ENCODE peak calls at places on chromosomes 5 and 9, in six cellular contexts. S, F, B, O, H and I are unnamed samples.

GRCh38 chr9:95772320-95773060 is 103.0 kb upstream of the ERCC6L2 start:
- DNase-seq in H (peak), O (peak), S (no peak), B (no peak), F (peak), I (peak)

GRCh38 chr9:80074439-80074838 is 502.7 kb downstream of the TLE4 start:
- DNase-seq in B (no peak), S (no peak), H (no peak), F (no peak), O (no peak), I (no peak)

GRCh38 chr5:14557203-14557725 is 24.3 kb upstream of the OTULINL start:
- DNase-seq in F (peak), S (no peak), B (no peak), O (no peak), H (no peak), I (no peak)

GRCh38 chr9:110926828-110927227 is 111.4 kb downstream of the LPAR1 start:
- DNase-seq in H (no peak), S (no peak), B (no peak), O (no peak), F (no peak), I (no peak)

GRCh38 chr9:112526973-112527372 is 40.3 kb downstream of the KIAA1958 start:
- DNase-seq in S (no peak), F (no peak), O (no peak), B (no peak), H (no peak), I (no peak)

GRCh38 chr5:142571351-142571750 is 114.5 kb downstream of the FGF1 start:
- DNase-seq in O (no peak), H (no peak), S (no peak), B (no peak), F (no peak), I (no peak)

GRCh38 chr5:134114886-134115805 is 665 bp downstream of the TCF7 start:
- DNase-seq in F (peak), S (peak), B (peak), H (no peak), O (no peak), I (peak)

GRCh38 chr9:18689881-18690280 is 215.9 kb downstream of the ADAMTSL1 start:
- DNase-seq in B (no peak), O (peak), F (no peak), H (no peak), S (no peak), I (no peak)

GRCh38 chr5:110333384-110333783 is 393.1 kb downstream of the TMEM232 start:
- DNase-seq in B (no peak), H (no peak), F (no peak), O (no peak), S (no peak), I (peak)

GRCh38 chr5:1417586-1418225 is 27.5 kb downstream of the SLC6A3 start:
- DNase-seq in H (no peak), S (no peak), B (no peak), O (no peak), F (peak), I (no peak)

GRCh38 chr5:168874713-168875380 is 295.7 kb upstream of the PANK3 start:
- DNase-seq in H (no peak), F (no peak), S (no peak), B (no peak), O (no peak), I (peak)

GRCh38 chr5:646396-647201 is 34.5 kb downstream of the CEP72 start:
- DNase-seq in B (no peak), S (no peak), H (no peak), F (peak), O (no peak), I (no peak)

DNA sequence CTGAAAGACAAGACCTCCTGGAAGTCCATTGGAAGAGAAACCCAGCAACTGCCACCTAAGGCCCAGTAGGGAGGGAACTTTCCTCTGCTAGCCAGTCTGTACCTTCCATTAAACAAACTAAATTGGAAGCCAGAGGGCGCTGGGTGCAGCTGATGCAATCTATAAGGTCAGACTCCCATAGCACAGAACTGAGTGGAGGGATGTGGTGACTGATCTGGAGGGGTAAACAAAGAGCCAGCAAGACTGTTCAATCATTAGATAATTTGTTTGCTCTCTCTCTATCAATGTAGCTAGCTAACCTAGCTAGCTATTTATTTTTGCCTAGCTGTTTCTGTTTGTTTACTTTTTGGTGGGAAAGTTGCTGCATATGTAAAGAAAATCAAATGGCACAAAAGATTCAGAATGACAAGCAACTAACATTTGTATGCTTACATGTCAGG is 291.8 kb upstream of the DAB2 start:
- DNase-seq in O (no peak), S (peak), H (peak), B (peak), F (no peak), I (peak)
- TF ChIP-seq CTCF in O (peak), S (peak), H (peak), B (peak), F (peak), I (peak)

GRCh38 chr9:133852476-133852875 is 114.3 kb upstream of the SARDH start:
- DNase-seq in F (no peak), S (no peak), H (no peak), O (no peak), B (no peak), I (no peak)

GRCh38 chr9:133854785-133855184 is 116.6 kb upstream of the SARDH start:
- DNase-seq in S (no peak), O (no peak), H (no peak), F (no peak), B (no peak), I (no peak)

GRCh38 chr9:133854048-133854447 is 115.9 kb upstream of the SARDH start:
- DNase-seq in O (no peak), B (no peak), H (no peak), S (no peak), F (no peak), I (no peak)

GRCh38 chr9:133851693-133852092 is 113.5 kb upstream of the SARDH start:
- DNase-seq in S (no peak), F (no peak), B (no peak), O (no peak), H (no peak), I (no peak)

DNA sequence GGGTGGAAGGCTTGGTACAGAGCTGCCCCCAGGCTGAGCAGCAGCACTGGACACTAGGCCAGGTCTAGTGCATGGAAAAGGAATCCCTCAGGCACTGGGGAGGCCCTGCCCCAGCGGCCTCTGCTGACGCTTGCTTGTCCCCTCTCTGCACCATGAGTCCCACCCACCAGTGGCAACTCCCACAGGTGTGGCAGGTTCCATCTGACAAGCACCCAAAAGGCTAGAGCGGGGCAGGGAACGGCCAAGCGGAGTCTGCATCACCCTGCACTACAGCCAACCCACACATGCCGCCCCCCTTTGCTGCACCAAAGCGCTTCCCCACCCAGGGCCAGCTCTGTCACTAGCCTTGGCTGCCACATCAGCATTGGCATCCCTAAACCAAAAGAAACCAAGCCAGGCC is 115.2 kb upstream of the SARDH start:
- DNase-seq in O (no peak), H (no peak), B (no peak), S (no peak), F (no peak), I (no peak)
- TF ChIP-seq CTCF in O (no peak), H (no peak), B (no peak), S (no peak), F (no peak), I (no peak)

DNA sequence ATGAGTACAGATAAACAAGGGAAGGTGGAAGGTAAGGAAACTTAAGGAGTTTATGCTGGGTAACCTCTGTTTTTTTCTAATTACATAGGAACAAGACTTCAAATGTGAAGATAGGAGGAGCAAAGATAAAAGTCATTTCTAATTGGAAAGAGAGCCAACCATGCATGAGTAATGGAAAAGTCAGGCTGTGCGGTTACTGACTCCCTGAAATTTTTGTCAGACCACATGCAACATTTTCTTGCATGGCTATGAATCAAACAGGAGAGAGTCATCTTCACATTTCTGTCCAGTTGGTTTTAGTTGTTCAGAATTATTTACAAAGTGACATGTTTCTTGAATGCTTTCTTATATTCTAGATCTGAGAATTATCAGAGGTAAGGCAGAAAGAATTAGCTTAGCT is 100.9 kb upstream of the PIK3R1 start:
- DNase-seq in F (no peak), S (no peak), B (no peak), O (peak), H (no peak), I (no peak)
- TF ChIP-seq CTCF in F (no peak), S (no peak), B (no peak), O (no peak), H (no peak), I (no peak)

GRCh38 chr5:33423018-33423630 is 17.6 kb upstream of the TARS1 start:
- DNase-seq in H (no peak), B (no peak), S (peak), F (no peak), O (no peak), I (no peak)
- TF ChIP-seq CTCF in H (peak), B (peak), S (peak), F (no peak), O (peak), I (peak)

DNA sequence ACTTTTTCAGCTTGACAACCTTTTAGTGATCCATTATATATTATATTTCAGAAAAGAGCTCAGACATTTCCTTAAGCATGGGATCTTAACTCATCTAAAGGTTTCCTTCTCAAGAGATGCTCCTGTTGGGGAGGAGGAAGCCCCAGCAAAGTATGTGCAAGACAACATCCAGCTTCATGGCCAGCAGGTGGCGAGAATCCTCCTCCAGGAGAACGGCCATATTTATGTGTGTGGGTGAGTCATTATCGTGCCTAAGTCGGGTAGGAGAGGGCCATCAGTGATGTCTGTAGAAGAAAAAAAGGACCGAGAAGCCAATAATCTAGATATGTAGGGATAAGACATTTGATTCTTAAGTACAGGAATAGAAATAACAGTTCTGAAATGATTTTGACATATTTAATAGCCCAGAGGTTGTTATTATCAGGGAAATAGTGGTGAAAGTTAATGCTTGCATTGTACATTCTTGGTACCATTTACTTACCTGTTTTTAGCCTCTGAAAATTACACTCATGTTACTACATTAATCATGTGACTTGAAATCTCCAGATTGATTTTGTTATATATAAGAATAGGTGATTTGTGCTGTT is 28.2 kb downstream of the MTRR start:
- DNase-seq in F (peak), O (peak), H (no peak), B (no peak), S (no peak), I (peak)
- TF ChIP-seq CTCF in F (no peak), O (peak), H (no peak), B (peak), S (no peak), I (peak)

DNA sequence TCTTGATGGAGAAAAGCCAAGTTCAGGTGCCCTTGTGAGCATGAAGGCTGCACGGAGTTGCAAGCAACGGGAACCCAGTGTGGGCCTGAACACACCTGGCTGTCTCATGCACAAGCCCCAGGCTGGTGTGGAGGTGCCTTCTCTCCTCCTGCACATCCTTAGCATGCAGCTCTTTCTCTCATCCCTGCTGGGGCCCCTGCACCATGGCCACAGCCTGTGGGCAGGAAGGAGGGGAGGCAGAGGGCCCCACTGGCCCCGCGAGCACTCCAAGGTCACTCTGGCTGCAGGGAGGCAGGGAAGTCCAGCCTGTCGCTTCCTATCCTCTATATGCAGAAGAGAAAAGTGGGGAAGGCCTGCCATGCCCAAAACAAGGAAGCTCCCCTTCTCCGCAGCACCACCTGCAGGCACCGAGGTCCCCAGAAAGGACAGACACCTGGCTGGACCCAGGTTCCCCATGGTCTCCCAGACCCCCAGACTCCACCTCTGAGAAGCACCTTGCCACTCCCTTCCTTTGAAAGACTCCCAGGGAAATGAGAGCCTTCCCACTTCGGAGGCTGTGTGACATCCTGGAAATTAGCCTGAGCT is 18.6 kb downstream of the STKLD1 start:
- DNase-seq in H (no peak), B (no peak), F (no peak), O (no peak), S (no peak), I (no peak)
- TF ChIP-seq CTCF in H (no peak), B (no peak), F (no peak), O (no peak), S (no peak), I (no peak)

GRCh38 chr5:177085985-177086917 is at the start of gene FGFR4:
- DNase-seq in S (peak), B (peak), F (peak), O (no peak), H (peak), I (peak)

GRCh38 chr5:177089825-177090641 is 3.3 kb downstream of the FGFR4 start:
- DNase-seq in F (no peak), H (no peak), S (no peak), B (no peak), O (no peak), I (no peak)

GRCh38 chr5:177089146-177089545 is 2.4 kb downstream of the FGFR4 start:
- DNase-seq in H (no peak), O (no peak), B (no peak), F (no peak), S (no peak), I (no peak)

GRCh38 chr5:177087707-177088005 is 941 bp downstream of the FGFR4 start:
- DNase-seq in S (no peak), B (no peak), H (no peak), O (no peak), F (no peak), I (no peak)

GRCh38 chr5:177086918-177087706 is 397 bp downstream of the FGFR4 start:
- DNase-seq in F (peak), S (peak), O (no peak), B (peak), H (no peak), I (peak)
- TF ChIP-seq CTCF in F (peak), S (peak), O (peak), B (peak), H (peak), I (peak)

GRCh38 chr5:107831612-107832395 is 161.1 kb upstream of the EFNA5 start:
- DNase-seq in H (no peak), S (no peak), F (no peak), B (no peak), O (no peak), I (no peak)
- TF ChIP-seq CTCF in H (no peak), S (no peak), F (no peak), B (no peak), O (no peak), I (no peak)

GRCh38 chr5:150000261-150000989 is at the start of the genes HMGXB3 and TIGD6:
- DNase-seq in H (peak), B (peak), F (peak), O (peak), S (peak), I (peak)
- TF ChIP-seq CTCF in H (no peak), B (no peak), F (no peak), O (no peak), S (no peak), I (no peak)